ENCODE peak calls at places on chromosomes 13 and 19, in four cellular contexts. D is GM12878, O is HL-60, Z is K562. V is an unnamed sample.

GRCh38 chr13:29887651-29888050 is 37.2 kb upstream of the UBL3 start:
- DNase-seq in D (no peak), O (no peak), Z (no peak), V (no peak)

GRCh38 chr19:31693870-31694269 is 344.6 kb upstream of the TSHZ3 start:
- DNase-seq in D (no peak), O (no peak), Z (no peak), V (no peak)

GRCh38 chr13:109786457-109787134 is at the start of gene IRS2:
- DNase-seq in D (no peak), O (peak), Z (peak), V (peak)

GRCh38 chr13:49690133-49690989 is 925 bp downstream of the EBPL start:
- DNase-seq in D (no peak), O (peak), Z (peak), V (peak)

GRCh38 chr13:35723061-35723461 is 246.6 kb upstream of the MAB21L1 start:
- DNase-seq in D (no peak), O (no peak), Z (no peak), V (no peak)

GRCh38 chr13:67416047-67416925 is 186.2 kb upstream of the PCDH9 start:
- DNase-seq in D (no peak), O (peak), Z (peak), V (no peak)

GRCh38 chr19:5018224-5019015 is 49.5 kb downstream of the KDM4B start:
- DNase-seq in D (no peak), O (no peak), Z (no peak), V (no peak)

GRCh38 chr19:1494115-1494815 is 3.3 kb downstream of the REEP6 start:
- DNase-seq in D (no peak), O (no peak), Z (no peak), V (no peak)

GRCh38 chr19:51742736-51743288 is 8.9 kb downstream of the FPR1 start:
- DNase-seq in D (no peak), O (no peak), Z (no peak), V (no peak)

GRCh38 chr19:29545866-29546582 is 20.2 kb downstream of the VSTM2B start:
- DNase-seq in D (no peak), O (no peak), Z (no peak), V (no peak)

DNA sequence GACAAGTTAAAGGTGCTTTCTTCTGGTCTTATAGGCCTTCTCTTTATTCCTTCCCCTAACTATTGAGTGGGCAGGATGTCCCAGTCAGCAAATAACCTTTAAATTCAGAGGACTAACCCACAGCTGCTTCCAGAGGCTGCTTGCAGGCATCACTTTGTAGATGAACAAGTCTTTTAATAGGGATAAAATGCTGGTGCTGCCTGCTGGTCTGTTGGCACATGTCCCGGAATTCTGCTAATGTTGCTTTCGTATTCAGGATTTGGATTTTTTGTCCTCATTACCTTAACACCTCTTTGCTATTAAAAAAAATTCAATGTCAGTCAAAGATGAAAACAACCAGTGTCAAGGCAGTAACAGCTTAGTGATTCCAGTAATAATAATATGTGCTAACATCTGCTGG is 132.7 kb upstream of the KL start:
- DNase-seq in D (no peak), O (no peak), Z (no peak), V (no peak)
- TF ChIP-seq SPI1 in D (no peak), O (no peak), Z (no peak), V (no peak)

DNA sequence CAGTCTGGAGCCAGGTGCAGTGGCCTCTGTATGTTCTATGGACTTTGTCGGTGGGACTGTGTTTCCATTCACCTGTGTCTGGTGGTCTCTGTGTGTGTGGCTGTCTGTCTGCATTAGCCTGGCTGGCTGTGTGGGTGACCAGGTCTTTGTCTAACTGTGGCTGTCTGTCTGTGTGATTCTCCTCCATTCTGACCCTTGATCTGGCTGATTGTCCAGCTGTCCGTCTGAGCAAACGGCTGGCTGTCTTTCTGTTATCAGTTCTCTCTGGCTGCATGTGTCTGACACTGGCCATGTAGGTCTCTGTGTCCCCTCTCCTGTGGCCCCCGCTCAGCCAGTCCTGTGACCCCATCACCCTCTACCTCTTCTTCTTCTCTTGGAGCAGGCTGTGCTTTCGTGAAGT is 53.2 kb downstream of the CELF5 start:
- DNase-seq in D (no peak), O (no peak), Z (peak), V (no peak)
- TF ChIP-seq SPI1 in D (no peak), O (no peak), Z (no peak), V (no peak)

GRCh38 chr19:34274827-34275625 is 20.7 kb downstream of the GARRE1 start:
- DNase-seq in D (no peak), O (no peak), Z (no peak), V (no peak)

GRCh38 chr19:34274284-34274826 is 20.0 kb downstream of the GARRE1 start:
- DNase-seq in D (no peak), O (no peak), Z (no peak), V (no peak)

GRCh38 chr19:34276614-34277013 is 22.3 kb downstream of the GARRE1 start:
- DNase-seq in D (no peak), O (no peak), Z (no peak), V (no peak)

GRCh38 chr19:34277244-34277643 is 22.9 kb downstream of the GARRE1 start:
- DNase-seq in D (no peak), O (no peak), Z (no peak), V (no peak)

GRCh38 chr19:34275705-34276104 is 21.4 kb downstream of the GARRE1 start:
- DNase-seq in D (no peak), O (no peak), Z (no peak), V (no peak)
- TF ChIP-seq SPI1 in D (no peak), O (no peak), Z (no peak), V (no peak)

GRCh38 chr13:113743366-113744195 is 15.4 kb upstream of the TMEM255B start:
- DNase-seq in D (no peak), O (no peak), Z (no peak), V (no peak)

GRCh38 chr13:113742000-113742441 is 17.0 kb upstream of the TMEM255B start:
- DNase-seq in D (no peak), O (peak), Z (peak), V (no peak)

GRCh38 chr13:113741101-113741731 is 17.8 kb upstream of the TMEM255B start:
- DNase-seq in D (no peak), O (peak), Z (no peak), V (no peak)

GRCh38 chr13:113744197-113745000 is 14.6 kb upstream of the TMEM255B start:
- DNase-seq in D (no peak), O (no peak), Z (no peak), V (no peak)

GRCh38 chr13:113742445-113743120 is 16.4 kb upstream of the TMEM255B start:
- DNase-seq in D (no peak), O (no peak), Z (no peak), V (no peak)
- TF ChIP-seq SPI1 in D (no peak), O (no peak), Z (no peak), V (no peak)

DNA sequence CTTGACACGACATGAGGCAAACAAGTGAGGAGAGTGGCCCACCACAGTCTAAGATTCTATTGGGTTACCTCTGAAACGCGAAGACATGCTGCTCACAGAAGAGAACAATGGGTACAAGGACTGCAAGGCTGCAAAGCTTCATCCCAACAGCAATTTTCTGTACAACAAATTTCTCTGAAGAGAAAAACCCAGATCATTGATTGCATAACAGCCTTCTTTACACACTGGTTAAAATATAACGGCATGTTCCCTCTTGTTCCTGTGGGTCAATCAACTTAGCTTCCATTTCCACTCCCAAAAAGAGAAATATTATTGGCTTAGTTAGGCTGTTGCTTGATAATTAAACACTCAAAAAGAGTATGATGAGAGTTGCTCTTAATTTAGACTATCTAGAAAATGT is at the start of gene CPB2:
- DNase-seq in D (no peak), O (no peak), Z (no peak), V (no peak)
- TF ChIP-seq SPI1 in D (no peak), O (no peak), Z (no peak), V (no peak)

GRCh38 chr19:19043881-19044280 is 10.5 kb downstream of the ARMC6 start:
- DNase-seq in D (no peak), O (no peak), Z (no peak), V (no peak)
- TF ChIP-seq SPI1 in D (no peak), O (no peak), Z (no peak), V (no peak)

GRCh38 chr13:59906413-59907027 is 257.2 kb downstream of the DIAPH3 start:
- DNase-seq in D (no peak), O (no peak), Z (peak), V (no peak)
- TF ChIP-seq SPI1 in D (no peak), O (no peak), Z (no peak), V (no peak)

GRCh38 chr13:98978280-98978679 is 416 bp upstream of the DOCK9 start:
- DNase-seq in D (no peak), O (no peak), Z (no peak), V (no peak)
- TF ChIP-seq SPI1 in D (no peak), O (no peak), Z (no peak), V (no peak)

GRCh38 chr13:114224201-114224600 is 10.5 kb upstream of the CDC16 start:
- DNase-seq in D (no peak), O (no peak), Z (no peak), V (no peak)

GRCh38 chr13:114222461-114222968 is 12.2 kb upstream of the CDC16 start:
- DNase-seq in D (no peak), O (peak), Z (peak), V (peak)

GRCh38 chr13:114213980-114214379 is 20.7 kb upstream of the CDC16 start:
- DNase-seq in D (no peak), O (no peak), Z (no peak), V (no peak)

DNA sequence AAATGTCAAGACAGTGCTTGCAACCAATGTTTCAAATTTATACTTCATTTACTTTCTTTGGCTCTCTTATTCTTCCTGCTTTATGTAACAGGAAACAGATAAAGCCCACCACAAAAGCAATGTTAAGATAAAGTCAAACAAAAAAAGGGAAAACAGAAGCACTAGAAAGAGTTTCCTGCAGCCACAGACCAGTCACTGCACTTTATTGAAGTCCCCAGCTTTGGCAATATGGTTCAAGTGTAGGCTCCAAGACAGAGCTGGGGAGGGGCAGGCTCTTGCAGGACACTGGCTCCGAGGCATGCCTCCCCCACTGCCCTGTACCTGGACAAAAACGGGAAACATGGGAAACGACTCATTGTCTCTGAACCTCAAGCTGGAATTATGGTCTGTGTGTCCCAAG is 15.3 kb upstream of the CDC16 start:
- DNase-seq in D (no peak), O (no peak), Z (no peak), V (no peak)
- TF ChIP-seq SPI1 in D (no peak), O (no peak), Z (no peak), V (no peak)

GRCh38 chr13:50989476-50989875 is 79.9 kb downstream of the RNASEH2B start:
- DNase-seq in D (no peak), O (no peak), Z (peak), V (no peak)
- TF ChIP-seq SPI1 in D (no peak), O (no peak), Z (no peak), V (no peak)